ENCODE peak calls at places on chromosomes 6 and 20, in four cellular contexts. G, W, H and C are unnamed samples.

GRCh38 chr6:83707829-83708545 is 914 bp downstream of the SNAP91 start:
- DNase-seq in G (no peak), H (no peak), W (peak; percentile 67), C (no peak)

GRCh38 chr20:6700563-6701328 is 66.7 kb upstream of the BMP2 start:
- DNase-seq in W (no peak), G (no peak), H (no peak), C (no peak)

GRCh38 chr6:133774356-133774755 is 114.6 kb upstream of the TCF21 start:
- DNase-seq in H (no peak), G (no peak), W (no peak), C (no peak)

GRCh38 chr20:9250511-9250910 is 181.6 kb downstream of the PLCB4 start:
- DNase-seq in G (no peak), W (no peak), H (no peak), C (no peak)

GRCh38 chr20:24743641-24744040 is 205.4 kb upstream of the CST7 start:
- DNase-seq in H (no peak), G (no peak), W (no peak), C (no peak)

GRCh38 chr20:20210327-20210726 is 157.6 kb upstream of the INSM1 start:
- DNase-seq in W (no peak), H (no peak), G (no peak), C (no peak)

GRCh38 chr20:64165866-64166600 is 1.8 kb downstream of the MYT1 start:
- DNase-seq in G (no peak), W (no peak), H (no peak), C (no peak)

GRCh38 chr20:34301587-34302311 is 1.4 kb downstream of the AHCY start:
- DNase-seq in W (no peak), G (peak; percentile 49), H (no peak), C (no peak)

GRCh38 chr6:85856235-85856634 is 213.5 kb upstream of the SYNCRIP start:
- DNase-seq in G (no peak), W (no peak), H (no peak), C (no peak)

GRCh38 chr20:62212309-62212708 is 7.8 kb downstream of the HRH3 start:
- DNase-seq in W (no peak), G (no peak), H (no peak), C (no peak)

GRCh38 chr6:158672726-158673125 is 22.9 kb downstream of the SYTL3 start:
- DNase-seq in W (no peak), G (no peak), H (no peak), C (no peak)

GRCh38 chr6:134995536-134995935 is 45.6 kb upstream of the ALDH8A1 start:
- DNase-seq in H (no peak), G (no peak), W (no peak), C (no peak)

GRCh38 chr6:126188271-126188909 is 151.5 kb upstream of the CENPW start:
- DNase-seq in W (no peak), G (no peak), H (no peak), C (no peak)

GRCh38 chr6:113326781-113327180 is 530.4 kb upstream of the MARCKS start:
- DNase-seq in G (no peak), W (no peak), H (no peak), C (no peak)

GRCh38 chr6:127069659-127070279 is 48.7 kb upstream of the RSPO3 start:
- DNase-seq in G (no peak), W (no peak), H (no peak), C (peak; percentile 36)

GRCh38 chr6:20751293-20751946 is 217.2 kb downstream of the CDKAL1 start:
- DNase-seq in W (no peak), G (no peak), H (no peak), C (no peak)

GRCh38 chr6:160344281-160344680 is 3.9 kb upstream of the SLC22A3 start:
- DNase-seq in H (no peak), G (no peak), W (no peak), C (no peak)

GRCh38 chr6:5235830-5236229 is 24.9 kb downstream of the LYRM4 start:
- DNase-seq in G (no peak), H (no peak), W (no peak), C (no peak)

GRCh38 chr20:58515240-58516212 is at the start of gene APCDD1L:
- DNase-seq in H (no peak), W (no peak), G (peak; percentile 18), C (no peak)

GRCh38 chr6:68726307-68726706 is 91.2 kb downstream of the ADGRB3 start:
- DNase-seq in W (no peak), H (no peak), G (no peak), C (no peak)

GRCh38 chr20:52410182-52410647 is 218.6 kb upstream of the ZFP64 start:
- DNase-seq in G (peak; percentile 21), H (no peak), W (no peak), C (no peak)

GRCh38 chr20:50981714-50982048 is 23.1 kb downstream of the MOCS3 start:
- DNase-seq in H (no peak), W (no peak), G (no peak), C (no peak)

GRCh38 chr20:50980851-50981713 is 22.5 kb downstream of the MOCS3 start:
- DNase-seq in H (peak; percentile 2), G (peak; percentile 71), W (peak; percentile 82), C (peak; percentile 41)

GRCh38 chr20:50982372-50982771 is 23.8 kb downstream of the MOCS3 start:
- DNase-seq in W (no peak), H (no peak), G (no peak), C (no peak)

GRCh38 chr20:50977066-50978045 is 18.7 kb downstream of the MOCS3 start:
- DNase-seq in W (no peak), G (no peak), H (no peak), C (no peak)

GRCh38 chr20:50980071-50980681 is 21.6 kb downstream of the MOCS3 start:
- DNase-seq in G (no peak), W (no peak), H (no peak), C (no peak)
- TF ChIP-seq EGR1 in G (peak; percentile 20), W (no peak), H (no peak), C (no peak)

GRCh38 chr6:17971128-17972073 is 16.0 kb downstream of the KIF13A start:
- DNase-seq in H (no peak), W (no peak), G (no peak), C (peak; percentile 35)

GRCh38 chr6:17968876-17969275 is 18.6 kb downstream of the KIF13A start:
- DNase-seq in H (no peak), W (no peak), G (no peak), C (no peak)

GRCh38 chr6:17972978-17973622 is 14.3 kb downstream of the KIF13A start:
- DNase-seq in W (no peak), H (no peak), G (no peak), C (no peak)

GRCh38 chr6:17974570-17975368 is 12.7 kb downstream of the KIF13A start:
- DNase-seq in H (no peak), W (no peak), G (no peak), C (no peak)

GRCh38 chr6:17972074-17972966 is 15.1 kb downstream of the KIF13A start:
- DNase-seq in G (no peak), W (no peak), H (no peak), C (no peak)
- H3K27ac ChIP-seq in G (peak overlapping the region; percentile 79), W (no peak overlapping the region), H (no peak overlapping the region), C (no peak overlapping the region)

DNA sequence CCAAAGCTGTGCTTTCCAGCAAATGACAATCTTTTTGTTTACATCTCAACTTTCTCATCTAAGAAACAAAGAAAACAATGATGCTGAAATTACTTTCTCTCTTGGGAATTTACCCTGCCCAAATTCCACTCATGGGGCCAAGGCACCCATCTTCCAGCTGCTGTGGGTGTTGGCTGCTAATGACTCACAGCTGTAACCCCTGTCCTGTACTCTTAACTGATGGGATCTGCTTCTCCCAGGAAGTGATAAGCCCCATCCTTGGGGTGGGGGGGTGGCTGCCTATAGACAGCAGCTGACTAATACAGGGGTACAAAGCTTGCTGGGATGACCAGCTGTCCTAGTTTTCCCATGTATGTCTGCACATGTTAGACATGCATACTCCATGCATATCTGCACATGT is 938.6 kb downstream of the C6orf118 start:
- DNase-seq in W (no peak), G (peak; percentile 12), H (no peak), C (no peak)
- TF ChIP-seq EGR1 in W (no peak), G (no peak), H (no peak), C (no peak)

DNA sequence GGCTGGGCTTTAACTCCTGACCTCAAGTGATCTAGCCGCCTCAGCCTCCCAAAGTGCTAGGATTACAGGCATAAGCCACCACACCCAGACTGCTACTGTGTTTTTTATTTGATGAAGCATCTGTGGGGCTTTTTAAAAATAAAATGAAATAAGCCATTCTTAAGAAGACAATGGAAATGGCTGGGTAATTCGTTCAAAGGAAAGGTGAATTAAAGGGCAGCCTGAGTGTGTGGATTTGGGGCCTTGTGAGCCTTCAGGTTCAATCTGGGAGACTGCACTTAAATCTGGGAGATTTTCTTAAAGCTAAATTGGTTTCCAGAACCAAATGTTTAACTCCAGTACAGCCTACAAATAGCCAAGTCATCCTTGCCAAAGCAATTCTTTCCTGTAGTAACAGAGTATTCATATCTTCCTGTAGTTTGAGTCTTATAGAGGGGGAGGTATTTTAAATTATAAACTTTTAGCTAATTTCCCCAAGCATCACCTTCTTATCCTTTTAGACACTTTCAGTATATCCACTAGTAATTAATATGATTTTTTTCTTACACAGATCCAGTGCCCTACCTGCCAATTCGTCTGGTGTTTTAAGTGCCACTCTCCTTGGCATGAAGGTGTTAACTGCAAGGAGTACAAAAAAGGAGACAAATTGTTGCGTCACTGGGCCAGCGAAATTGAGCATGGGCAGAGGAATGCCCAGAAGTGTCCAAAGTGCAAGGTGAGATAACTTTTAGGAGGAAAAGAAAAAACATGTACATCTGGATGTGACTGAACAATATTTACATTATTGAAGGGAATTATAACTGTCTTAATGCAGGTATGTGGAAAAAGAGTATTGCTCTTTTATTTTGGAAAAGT is 95.4 kb downstream of the RNF217 start:
- DNase-seq in G (no peak), H (no peak), W (no peak), C (no peak)
- H3K27ac ChIP-seq in G (no peak overlapping the region), H (no peak overlapping the region), W (no peak overlapping the region), C (no peak overlapping the region)

DNA sequence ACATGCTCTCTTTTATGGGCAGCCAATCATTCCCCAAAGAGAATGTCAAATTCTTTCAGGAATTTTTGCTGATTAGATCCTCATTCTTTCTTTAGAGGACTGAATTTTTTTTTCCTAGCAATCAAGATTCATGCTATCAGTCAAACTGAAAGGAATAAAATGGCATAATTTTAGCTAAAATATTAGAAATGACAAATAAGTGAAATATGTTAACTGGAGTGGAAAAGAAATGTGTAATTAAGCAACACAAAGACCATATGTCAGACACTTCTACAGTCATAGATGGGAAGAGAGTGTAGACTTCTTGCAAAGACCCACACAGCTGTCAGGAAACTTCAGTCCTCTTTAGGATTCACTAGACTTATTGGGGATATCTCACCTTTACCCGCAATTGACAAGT is 242.3 kb upstream of the RNF217 start:
- DNase-seq in W (no peak), G (no peak), H (no peak), C (no peak)
- TF ChIP-seq EGR1 in W (no peak), G (no peak), H (no peak), C (no peak)